ENCODE peak calls at places on chromosomes 12 and 14, in seven cellular contexts. One of them, this sample, is unnamed.

GRCh38 chr12:106644335-106645073 is 61.7 kb downstream of the RFX4 start:
- DNase-seq in cardiac muscle cell: no peak
- DNase-seq in SJSA1: no peak
- DNase-seq in CD4-positive, alpha-beta memory T cell: no peak
- DNase-seq in effector memory CD4-positive, alpha-beta T cell: no peak
- DNase-seq in neural progenitor cell: no peak
- DNase-seq in fibroblast of lung: no peak
- DNase-seq in this sample: no peak

GRCh38 chr12:71556881-71557280 is 106.8 kb downstream of the ZFC3H1 start:
- DNase-seq in neural progenitor cell: peak; percentile 26
- DNase-seq in cardiac muscle cell: no peak
- DNase-seq in SJSA1: peak; percentile 80
- DNase-seq in CD4-positive, alpha-beta memory T cell: no peak
- DNase-seq in effector memory CD4-positive, alpha-beta T cell: no peak
- DNase-seq in fibroblast of lung: peak; percentile 94
- DNase-seq in this sample: no peak

GRCh38 chr12:10119072-10119471 is 10.9 kb downstream of the CLEC7A start:
- DNase-seq in SJSA1: no peak
- DNase-seq in cardiac muscle cell: no peak
- DNase-seq in effector memory CD4-positive, alpha-beta T cell: no peak
- DNase-seq in CD4-positive, alpha-beta memory T cell: no peak
- DNase-seq in fibroblast of lung: no peak
- DNase-seq in neural progenitor cell: no peak
- DNase-seq in this sample: no peak

GRCh38 chr14:90837355-90837754 is 21.1 kb upstream of the TTC7B start:
- DNase-seq in CD4-positive, alpha-beta memory T cell: no peak
- DNase-seq in effector memory CD4-positive, alpha-beta T cell: no peak
- DNase-seq in neural progenitor cell: no peak
- DNase-seq in fibroblast of lung: peak; percentile 56
- DNase-seq in cardiac muscle cell: no peak
- DNase-seq in SJSA1: no peak
- DNase-seq in this sample: no peak

GRCh38 chr14:98736701-98737338 is 535.2 kb downstream of the BCL11B start:
- DNase-seq in CD4-positive, alpha-beta memory T cell: no peak
- DNase-seq in effector memory CD4-positive, alpha-beta T cell: no peak
- DNase-seq in SJSA1: no peak
- DNase-seq in cardiac muscle cell: no peak
- DNase-seq in neural progenitor cell: peak; percentile 53
- DNase-seq in fibroblast of lung: no peak
- DNase-seq in this sample: no peak

GRCh38 chr12:122937622-122938091 is 28.6 kb downstream of the ABCB9 start:
- DNase-seq in fibroblast of lung: no peak
- DNase-seq in SJSA1: no peak
- DNase-seq in neural progenitor cell: no peak
- DNase-seq in cardiac muscle cell: no peak
- DNase-seq in CD4-positive, alpha-beta memory T cell: no peak
- DNase-seq in effector memory CD4-positive, alpha-beta T cell: no peak
- DNase-seq in this sample: no peak

GRCh38 chr14:31057701-31058364 is 31.7 kb upstream of the STRN3 start:
- DNase-seq in SJSA1: no peak
- DNase-seq in fibroblast of lung: no peak
- DNase-seq in CD4-positive, alpha-beta memory T cell: no peak
- DNase-seq in cardiac muscle cell: no peak
- DNase-seq in neural progenitor cell: no peak
- DNase-seq in effector memory CD4-positive, alpha-beta T cell: no peak
- DNase-seq in this sample: no peak

GRCh38 chr14:104845834-104846441 is 19.1 kb upstream of the CEP170B start:
- DNase-seq in CD4-positive, alpha-beta memory T cell: no peak
- DNase-seq in neural progenitor cell: no peak
- DNase-seq in effector memory CD4-positive, alpha-beta T cell: no peak
- DNase-seq in cardiac muscle cell: peak; percentile 68
- DNase-seq in SJSA1: no peak
- DNase-seq in fibroblast of lung: no peak
- DNase-seq in this sample: no peak

GRCh38 chr12:83198291-83198690 is 511.6 kb downstream of the TMTC2 start:
- DNase-seq in effector memory CD4-positive, alpha-beta T cell: no peak
- DNase-seq in fibroblast of lung: no peak
- DNase-seq in neural progenitor cell: no peak
- DNase-seq in SJSA1: no peak
- DNase-seq in CD4-positive, alpha-beta memory T cell: no peak
- DNase-seq in cardiac muscle cell: no peak
- DNase-seq in this sample: no peak

GRCh38 chr12:113162102-113163029 is 12.8 kb downstream of the CFAP73 start:
- DNase-seq in fibroblast of lung: peak; percentile 57
- DNase-seq in cardiac muscle cell: peak; percentile 80
- DNase-seq in effector memory CD4-positive, alpha-beta T cell: no peak
- DNase-seq in CD4-positive, alpha-beta memory T cell: no peak
- DNase-seq in neural progenitor cell: peak; percentile 70
- DNase-seq in SJSA1: no peak
- DNase-seq in this sample: no peak

GRCh38 chr12:68959457-68960161 is 26.6 kb upstream of the CPM start:
- DNase-seq in cardiac muscle cell: no peak
- DNase-seq in neural progenitor cell: no peak
- DNase-seq in effector memory CD4-positive, alpha-beta T cell: no peak
- DNase-seq in fibroblast of lung: no peak
- DNase-seq in SJSA1: no peak
- DNase-seq in CD4-positive, alpha-beta memory T cell: no peak
- DNase-seq in this sample: no peak

GRCh38 chr14:30223966-30224365 is 296.3 kb upstream of the PRKD1 start:
- DNase-seq in effector memory CD4-positive, alpha-beta T cell: no peak
- DNase-seq in SJSA1: no peak
- DNase-seq in neural progenitor cell: no peak
- DNase-seq in fibroblast of lung: peak; percentile 29
- DNase-seq in CD4-positive, alpha-beta memory T cell: no peak
- DNase-seq in cardiac muscle cell: no peak
- DNase-seq in this sample: no peak

GRCh38 chr14:33839193-33840076 is 111.4 kb downstream of the EGLN3 start:
- DNase-seq in SJSA1: peak; percentile 33
- DNase-seq in fibroblast of lung: peak; percentile 41
- DNase-seq in cardiac muscle cell: peak; percentile 81
- DNase-seq in CD4-positive, alpha-beta memory T cell: peak; percentile 57
- DNase-seq in neural progenitor cell: peak; percentile 80
- DNase-seq in effector memory CD4-positive, alpha-beta T cell: peak; percentile 45
- DNase-seq in this sample: peak; percentile 60

GRCh38 chr12:121638298-121639202 is 12.2 kb downstream of the ORAI1 start:
- DNase-seq in neural progenitor cell: no peak
- DNase-seq in fibroblast of lung: no peak
- DNase-seq in cardiac muscle cell: no peak
- DNase-seq in effector memory CD4-positive, alpha-beta T cell: no peak
- DNase-seq in SJSA1: no peak
- DNase-seq in CD4-positive, alpha-beta memory T cell: no peak
- DNase-seq in this sample: no peak

GRCh38 chr12:124743479-124744272 is 120.0 kb downstream of the SCARB1 start:
- DNase-seq in neural progenitor cell: no peak
- DNase-seq in SJSA1: no peak
- DNase-seq in CD4-positive, alpha-beta memory T cell: no peak
- DNase-seq in fibroblast of lung: no peak
- DNase-seq in effector memory CD4-positive, alpha-beta T cell: no peak
- DNase-seq in cardiac muscle cell: no peak
- DNase-seq in this sample: no peak

GRCh38 chr14:91170504-91171121 is 56.7 kb downstream of the DGLUCY start:
- DNase-seq in effector memory CD4-positive, alpha-beta T cell: no peak
- DNase-seq in cardiac muscle cell: no peak
- DNase-seq in fibroblast of lung: peak; percentile 54
- DNase-seq in neural progenitor cell: no peak
- DNase-seq in CD4-positive, alpha-beta memory T cell: no peak
- DNase-seq in SJSA1: no peak
- DNase-seq in this sample: no peak

GRCh38 chr12:133203344-133204263 is 22.3 kb downstream of the ZNF268 start:
- DNase-seq in neural progenitor cell: no peak
- DNase-seq in fibroblast of lung: peak; percentile 9
- DNase-seq in effector memory CD4-positive, alpha-beta T cell: no peak
- DNase-seq in SJSA1: no peak
- DNase-seq in cardiac muscle cell: no peak
- DNase-seq in CD4-positive, alpha-beta memory T cell: no peak
- DNase-seq in this sample: no peak

GRCh38 chr14:77917802-77918201 is 117.9 kb downstream of the ADCK1 start:
- DNase-seq in cardiac muscle cell: no peak
- DNase-seq in CD4-positive, alpha-beta memory T cell: no peak
- DNase-seq in fibroblast of lung: no peak
- DNase-seq in neural progenitor cell: no peak
- DNase-seq in effector memory CD4-positive, alpha-beta T cell: no peak
- DNase-seq in SJSA1: no peak
- DNase-seq in this sample: no peak

GRCh38 chr14:33788116-33788515 is 162.8 kb downstream of the EGLN3 start:
- DNase-seq in effector memory CD4-positive, alpha-beta T cell: no peak
- DNase-seq in fibroblast of lung: no peak
- DNase-seq in CD4-positive, alpha-beta memory T cell: no peak
- DNase-seq in neural progenitor cell: peak; percentile 49
- DNase-seq in SJSA1: no peak
- DNase-seq in cardiac muscle cell: no peak
- DNase-seq in this sample: no peak

GRCh38 chr12:130879781-130880389 is 8.0 kb downstream of the RAN start:
- DNase-seq in neural progenitor cell: no peak
- DNase-seq in effector memory CD4-positive, alpha-beta T cell: no peak
- DNase-seq in CD4-positive, alpha-beta memory T cell: no peak
- DNase-seq in cardiac muscle cell: no peak
- DNase-seq in SJSA1: no peak
- DNase-seq in fibroblast of lung: no peak
- DNase-seq in this sample: no peak

GRCh38 chr12:54389139-54389508 is 4.6 kb upstream of the ZNF385A start:
- DNase-seq in CD4-positive, alpha-beta memory T cell: no peak
- DNase-seq in neural progenitor cell: no peak
- DNase-seq in SJSA1: no peak
- DNase-seq in fibroblast of lung: no peak
- DNase-seq in effector memory CD4-positive, alpha-beta T cell: no peak
- DNase-seq in cardiac muscle cell: no peak
- DNase-seq in this sample: no peak

DNA sequence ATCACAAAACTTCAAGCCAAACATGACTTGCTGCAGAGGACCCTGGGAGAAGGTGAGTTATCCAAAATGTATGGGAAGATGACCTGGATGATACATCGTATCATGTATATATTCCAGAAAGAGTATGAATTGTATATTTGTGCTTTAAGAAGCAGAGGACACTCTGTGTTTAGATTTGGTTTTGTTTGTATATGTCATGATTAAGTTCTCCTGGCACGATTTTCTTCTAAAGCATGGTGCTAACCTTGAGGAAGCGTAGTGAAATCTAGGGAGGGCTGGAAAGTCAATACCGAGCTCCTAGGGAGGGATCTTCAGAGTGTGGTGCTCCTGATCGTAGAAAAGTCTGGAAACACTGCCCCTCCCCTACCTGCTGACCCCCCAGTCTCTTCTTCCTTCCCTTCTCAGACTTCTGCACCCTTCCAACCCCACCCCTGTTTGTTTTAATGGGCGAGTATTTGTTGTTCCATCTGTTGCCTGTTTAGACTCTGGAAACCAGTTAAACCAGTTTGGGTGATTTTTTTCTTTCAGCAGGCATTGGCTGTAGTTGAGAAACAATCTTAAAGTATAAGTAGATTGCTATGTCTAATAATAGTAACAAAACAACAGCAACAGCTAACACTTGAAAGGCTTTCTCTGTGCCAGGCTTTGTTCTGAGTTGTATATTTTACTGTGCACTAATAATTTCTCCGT is 141.6 kb downstream of the KICS2 start:
- DNase-seq in effector memory CD4-positive, alpha-beta T cell: no peak
- DNase-seq in SJSA1: no peak
- DNase-seq in neural progenitor cell: no peak
- DNase-seq in cardiac muscle cell: no peak
- DNase-seq in fibroblast of lung: no peak
- DNase-seq in CD4-positive, alpha-beta memory T cell: no peak
- DNase-seq in this sample: no peak
- H3K4me3 ChIP-seq in effector memory CD4-positive, alpha-beta T cell: no peak overlapping the region
- H3K4me3 ChIP-seq in SJSA1: no peak overlapping the region
- H3K4me3 ChIP-seq in neural progenitor cell: no peak overlapping the region
- H3K4me3 ChIP-seq in cardiac muscle cell: no peak overlapping the region
- H3K4me3 ChIP-seq in fibroblast of lung: no peak overlapping the region
- H3K4me3 ChIP-seq in CD4-positive, alpha-beta memory T cell: no peak overlapping the region
- H3K4me3 ChIP-seq in this sample: no peak overlapping the region

GRCh38 chr12:105538880-105539279 is 208.4 kb downstream of the C12orf75 start:
- DNase-seq in fibroblast of lung: peak; percentile 68
- DNase-seq in cardiac muscle cell: no peak
- DNase-seq in CD4-positive, alpha-beta memory T cell: no peak
- DNase-seq in neural progenitor cell: no peak
- DNase-seq in effector memory CD4-positive, alpha-beta T cell: no peak
- DNase-seq in SJSA1: no peak
- DNase-seq in this sample: no peak
- H3K4me1 ChIP-seq in fibroblast of lung: no peaks in the 10 kb centered on the region
- H3K4me1 ChIP-seq in cardiac muscle cell: no peaks in the 10 kb centered on the region
- H3K4me1 ChIP-seq in CD4-positive, alpha-beta memory T cell: no peaks in the 10 kb centered on the region
- H3K4me1 ChIP-seq in neural progenitor cell: no peaks in the 10 kb centered on the region
- H3K4me1 ChIP-seq in effector memory CD4-positive, alpha-beta T cell: no peaks in the 10 kb centered on the region
- H3K4me1 ChIP-seq in SJSA1: no peaks in the 10 kb centered on the region
- H3K4me1 ChIP-seq in this sample: no peaks in the 10 kb centered on the region

DNA sequence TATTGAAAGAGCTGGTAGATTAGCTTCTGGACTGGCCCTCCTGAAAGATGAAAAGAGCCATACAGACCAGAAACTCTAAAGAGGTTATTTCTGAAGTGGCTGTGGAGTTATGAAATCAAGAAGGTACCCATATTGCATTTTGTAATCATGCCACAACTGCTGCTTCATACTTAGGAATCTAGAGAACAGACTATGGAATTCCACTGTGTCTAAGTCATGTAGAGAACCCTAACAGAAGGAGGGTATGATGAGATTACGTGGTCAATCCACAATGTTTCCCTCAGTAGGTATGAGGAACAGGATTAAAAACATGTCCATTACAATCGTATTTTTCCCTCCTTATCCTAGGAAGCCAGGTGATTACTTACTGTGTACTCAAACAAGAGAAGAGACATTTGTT is 708.8 kb downstream of the RERGL start:
- DNase-seq in effector memory CD4-positive, alpha-beta T cell: no peak
- DNase-seq in SJSA1: no peak
- DNase-seq in fibroblast of lung: no peak
- DNase-seq in neural progenitor cell: no peak
- DNase-seq in cardiac muscle cell: no peak
- DNase-seq in CD4-positive, alpha-beta memory T cell: no peak
- DNase-seq in this sample: no peak
- H3K27ac ChIP-seq in effector memory CD4-positive, alpha-beta T cell: no peak overlapping the region
- H3K27ac ChIP-seq in SJSA1: no peak overlapping the region
- H3K27ac ChIP-seq in fibroblast of lung: no peak overlapping the region
- H3K27ac ChIP-seq in neural progenitor cell: no peak overlapping the region
- H3K27ac ChIP-seq in cardiac muscle cell: no peak overlapping the region
- H3K27ac ChIP-seq in CD4-positive, alpha-beta memory T cell: no peak overlapping the region
- H3K27ac ChIP-seq in this sample: no peak overlapping the region

DNA sequence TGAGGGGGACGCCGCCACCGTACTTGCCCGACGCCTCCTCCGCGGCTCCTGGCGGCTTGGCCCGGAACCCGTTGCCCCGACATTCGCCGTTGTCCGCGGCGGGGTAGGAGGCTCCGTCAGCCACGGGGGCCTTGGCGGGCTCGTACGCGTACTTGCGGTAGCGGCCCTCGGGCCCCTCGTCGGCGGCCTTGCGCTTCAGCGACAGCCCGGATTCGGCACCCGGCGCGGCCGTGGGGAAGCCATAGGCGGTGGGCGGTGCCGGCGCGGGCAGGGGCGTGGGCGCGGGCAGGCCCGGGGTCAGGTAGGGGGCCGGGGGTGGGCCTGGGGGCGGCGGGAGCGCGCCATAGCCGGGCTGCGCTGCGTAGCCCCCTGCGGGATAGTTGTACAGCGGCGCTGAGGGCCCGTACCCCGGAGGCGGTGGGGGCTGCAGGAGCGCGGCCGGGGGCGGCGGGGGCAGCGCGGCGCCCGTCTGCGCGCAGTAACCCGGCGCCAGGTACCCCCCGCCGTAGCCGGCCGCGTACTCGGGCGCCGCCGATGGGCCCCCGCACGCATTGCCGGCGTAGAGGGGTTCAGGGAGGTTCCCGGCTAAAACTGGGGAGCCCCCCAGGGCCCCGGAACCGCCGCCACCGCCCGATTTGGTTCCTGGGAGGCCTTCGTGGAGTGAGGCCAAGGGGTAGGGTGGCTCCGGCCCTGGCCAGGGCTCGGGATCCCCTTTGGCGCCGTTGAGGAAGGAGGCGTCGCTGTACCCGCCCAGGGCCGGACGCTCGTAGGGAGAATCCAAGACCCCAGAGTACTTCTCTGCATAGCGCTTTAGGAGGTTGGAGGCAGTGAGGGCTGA is 26.9 kb downstream of the FIGNL2 start:
- DNase-seq in effector memory CD4-positive, alpha-beta T cell: peak; percentile 11
- DNase-seq in CD4-positive, alpha-beta memory T cell: no peak
- DNase-seq in fibroblast of lung: no peak
- DNase-seq in SJSA1: no peak
- DNase-seq in neural progenitor cell: peak; percentile 66
- DNase-seq in cardiac muscle cell: no peak
- DNase-seq in this sample: no peak
- H3K4me3 ChIP-seq in effector memory CD4-positive, alpha-beta T cell: peak overlapping the region; percentile 79
- H3K4me3 ChIP-seq in CD4-positive, alpha-beta memory T cell: peak overlapping the region; percentile 45
- H3K4me3 ChIP-seq in fibroblast of lung: peak overlapping the region; percentile 40
- H3K4me3 ChIP-seq in SJSA1: no peak overlapping the region
- H3K4me3 ChIP-seq in neural progenitor cell: peak overlapping the region; percentile 52
- H3K4me3 ChIP-seq in cardiac muscle cell: peak overlapping the region; percentile 28
- H3K4me3 ChIP-seq in this sample: peak overlapping the region; percentile 76

This sample was measured in CD8-positive, alpha-beta T cell.